ENCODE peak calls at places on chromosomes 5 and 9, in nine cellular contexts. V, J, D, T, O, E, G, W and S are unnamed samples.

GRCh38 chr9:16519001-16519400 is 351.5 kb downstream of the BNC2 start:
- DNase-seq in V (no peak), J (no peak), D (no peak), T (no peak), O (no peak), E (no peak), G (no peak), W (no peak), S (no peak)

GRCh38 chr9:126979461-126979860 is 64.9 kb downstream of the RALGPS1 start:
- DNase-seq in V (no peak), J (no peak), D (no peak), T (no peak), O (no peak), E (no peak), G (no peak), W (no peak), S (no peak)

GRCh38 chr5:80860934-80861613 is 99.1 kb upstream of the RASGRF2 start:
- DNase-seq in V (peak), J (peak), D (peak), T (no peak), O (peak), E (no peak), G (no peak), W (no peak), S (peak)

GRCh38 chr9:10003047-10003446 is 609.8 kb downstream of the PTPRD start:
- DNase-seq in V (no peak), J (no peak), D (no peak), T (no peak), O (no peak), E (no peak), G (no peak), W (no peak), S (no peak)

GRCh38 chr5:173050791-173051190 is 5.4 kb upstream of the CREBRF start:
- DNase-seq in V (no peak), J (peak), D (no peak), T (no peak), O (peak), E (no peak), G (no peak), W (no peak), S (no peak)

GRCh38 chr5:178123987-178124925 is 6.6 kb upstream of the RMND5B start:
- DNase-seq in V (no peak), J (no peak), D (no peak), T (no peak), O (no peak), E (no peak), G (no peak), W (no peak), S (no peak)

GRCh38 chr5:39092581-39093350 is 18.6 kb upstream of the RICTOR start:
- DNase-seq in V (peak), J (peak), D (no peak), T (no peak), O (no peak), E (peak), G (no peak), W (no peak), S (peak)

GRCh38 chr5:33379757-33380156 is 61.0 kb upstream of the TARS1 start:
- DNase-seq in V (no peak), J (peak), D (no peak), T (peak), O (peak), E (peak), G (no peak), W (no peak), S (peak)

GRCh38 chr5:138111937-138112336 is 27.3 kb downstream of the NME5 start:
- DNase-seq in V (peak), J (no peak), D (no peak), T (no peak), O (peak), E (no peak), G (no peak), W (no peak), S (peak)

GRCh38 chr5:172713113-172713808 is 57.7 kb downstream of the DUSP1 start:
- DNase-seq in V (no peak), J (no peak), D (no peak), T (peak), O (no peak), E (peak), G (peak), W (peak), S (peak)

GRCh38 chr5:168481330-168481788 is 4.9 kb upstream of the RARS1 start:
- DNase-seq in V (no peak), J (no peak), D (no peak), T (no peak), O (no peak), E (no peak), G (no peak), W (no peak), S (no peak)

GRCh38 chr5:68464424-68464823 is 248.9 kb downstream of the PIK3R1 start:
- DNase-seq in V (peak), J (peak), D (peak), T (peak), O (peak), E (peak), G (no peak), W (no peak), S (peak)

GRCh38 chr5:111948517-111948916 is 191.5 kb upstream of the NREP start:
- DNase-seq in V (peak), J (peak), D (peak), T (no peak), O (peak), E (no peak), G (no peak), W (no peak), S (peak)

GRCh38 chr5:171633776-171634470 is 151.7 kb upstream of the SMIM23 start:
- DNase-seq in V (no peak), J (no peak), D (no peak), T (peak), O (no peak), E (no peak), G (no peak), W (no peak), S (no peak)

GRCh38 chr9:122875523-122875922 is 29.6 kb downstream of the RC3H2 start:
- DNase-seq in V (no peak), J (no peak), D (no peak), T (peak), O (no peak), E (no peak), G (no peak), W (no peak), S (no peak)

GRCh38 chr9:76153902-76154629 is 240.2 kb downstream of the RFK start:
- DNase-seq in V (no peak), J (no peak), D (no peak), T (no peak), O (no peak), E (no peak), G (no peak), W (no peak), S (no peak)

GRCh38 chr5:151082976-151083651 is 2.3 kb upstream of the TNIP1 start:
- DNase-seq in V (peak), J (no peak), D (no peak), T (no peak), O (no peak), E (no peak), G (no peak), W (no peak), S (no peak)

GRCh38 chr5:54593809-54594208 is 76.2 kb downstream of the SNX18 start:
- DNase-seq in V (no peak), J (no peak), D (no peak), T (no peak), O (no peak), E (no peak), G (no peak), W (no peak), S (no peak)

GRCh38 chr9:72428329-72428728 is 63.3 kb upstream of the ZFAND5 start:
- DNase-seq in V (peak), J (peak), D (peak), T (no peak), O (peak), E (no peak), G (no peak), W (no peak), S (peak)

GRCh38 chr5:980001-980588 is 28.5 kb upstream of the NKD2 start:
- DNase-seq in V (peak), J (no peak), D (no peak), T (no peak), O (peak), E (peak), G (no peak), W (no peak), S (no peak)

GRCh38 chr5:40904205-40904993 is 4.9 kb upstream of the C7 start:
- DNase-seq in V (peak), J (peak), D (peak), T (peak), O (peak), E (peak), G (peak), W (peak), S (peak)

GRCh38 chr9:120750421-120750820 is 36.2 kb upstream of the MEGF9 start:
- DNase-seq in V (no peak), J (no peak), D (no peak), T (no peak), O (peak), E (no peak), G (no peak), W (no peak), S (no peak)

GRCh38 chr5:169150108-169150507 is 150.8 kb downstream of the SLIT3 start:
- DNase-seq in V (no peak), J (no peak), D (no peak), T (no peak), O (no peak), E (no peak), G (no peak), W (no peak), S (no peak)

GRCh38 chr9:26669641-26670040 is 223.0 kb downstream of the CAAP1 start:
- DNase-seq in V (no peak), J (no peak), D (no peak), T (no peak), O (no peak), E (no peak), G (no peak), W (no peak), S (no peak)

GRCh38 chr5:90410178-90410762 is 714 bp upstream of the CETN3 start:
- DNase-seq in V (no peak), J (no peak), D (no peak), T (peak), O (peak), E (no peak), G (no peak), W (no peak), S (peak)

GRCh38 chr5:92283521-92283920 is 900.4 kb upstream of the ARRDC3 start:
- DNase-seq in V (peak), J (no peak), D (no peak), T (no peak), O (no peak), E (no peak), G (no peak), W (no peak), S (no peak)

GRCh38 chr9:128555180-128555721 is 2.9 kb downstream of the SPTAN1 start:
- DNase-seq in V (peak), J (peak), D (peak), T (no peak), O (peak), E (peak), G (no peak), W (no peak), S (peak)

GRCh38 chr9:113395000-113395861 is 5.9 kb downstream of the ALAD start:
- DNase-seq in V (no peak), J (no peak), D (no peak), T (no peak), O (no peak), E (no peak), G (no peak), W (peak), S (no peak)

GRCh38 chr9:74117731-74118130 is 379.4 kb upstream of the RORB start:
- DNase-seq in V (peak), J (no peak), D (no peak), T (no peak), O (no peak), E (no peak), G (no peak), W (no peak), S (peak)

GRCh38 chr9:86407022-86407421 is 52.8 kb upstream of the TUT7 start:
- DNase-seq in V (peak), J (peak), D (no peak), T (no peak), O (peak), E (no peak), G (peak), W (no peak), S (peak)

GRCh38 chr9:36293171-36293570 is 34.9 kb upstream of the GNE start:
- DNase-seq in V (no peak), J (no peak), D (no peak), T (no peak), O (no peak), E (no peak), G (no peak), W (no peak), S (no peak)

GRCh38 chr5:154829589-154830218 is 20.7 kb downstream of the FAXDC2 start:
- DNase-seq in V (peak), J (no peak), D (no peak), T (no peak), O (no peak), E (no peak), G (no peak), W (no peak), S (no peak)

GRCh38 chr5:18778226-18778625 is 1144.0 kb downstream of the TAF11L14 start:
- DNase-seq in V (no peak), J (no peak), D (no peak), T (no peak), O (no peak), E (no peak), G (no peak), W (no peak), S (no peak)

GRCh38 chr5:180624630-180625029 is 24.8 kb downstream of the FLT4 start:
- DNase-seq in V (no peak), J (no peak), D (no peak), T (no peak), O (no peak), E (no peak), G (no peak), W (no peak), S (no peak)

GRCh38 chr5:41707853-41708603 is 162.2 kb downstream of the OXCT1 start:
- DNase-seq in V (peak), J (peak), D (peak), T (peak), O (peak), E (peak), G (no peak), W (no peak), S (peak)

GRCh38 chr5:116318091-116318854 is 233.4 kb downstream of the COMMD10 start:
- DNase-seq in V (no peak), J (no peak), D (no peak), T (no peak), O (no peak), E (no peak), G (no peak), W (no peak), S (no peak)

GRCh38 chr5:116308391-116308790 is 223.6 kb downstream of the COMMD10 start:
- DNase-seq in V (no peak), J (no peak), D (no peak), T (no peak), O (no peak), E (no peak), G (no peak), W (no peak), S (no peak)

GRCh38 chr5:116315531-116315930 is 230.7 kb downstream of the COMMD10 start:
- DNase-seq in V (no peak), J (no peak), D (no peak), T (no peak), O (no peak), E (no peak), G (no peak), W (no peak), S (no peak)

GRCh38 chr5:116313366-116313765 is 228.5 kb downstream of the COMMD10 start:
- DNase-seq in V (no peak), J (peak), D (no peak), T (no peak), O (no peak), E (no peak), G (no peak), W (no peak), S (peak)
- H3K4me3 ChIP-seq in V (no peak), J (no peak), D (no peak), T (no peak), O (no peak), E (no peak), G (no peak), W (no peak), S (no peak)

DNA sequence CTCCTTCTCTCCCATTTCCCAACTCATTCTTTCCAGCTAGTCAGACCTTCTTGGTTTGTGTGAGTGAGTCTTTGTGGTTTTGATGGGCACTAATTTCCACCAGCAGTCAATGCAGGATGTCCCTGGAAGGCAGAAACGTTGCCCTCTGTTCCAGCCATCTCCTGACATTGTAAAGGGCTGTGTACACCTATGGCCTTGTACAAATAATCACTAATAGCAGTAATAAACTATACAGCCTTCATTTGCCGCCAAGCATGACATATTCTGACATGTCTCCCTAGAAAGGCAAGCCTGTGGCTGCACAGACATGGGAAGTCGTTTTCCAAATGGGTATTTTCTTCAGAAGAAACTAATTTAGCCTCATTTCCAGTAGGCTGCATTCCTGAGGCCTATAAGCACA is 18.4 kb upstream of the DENND1A start:
- DNase-seq in V (no peak), J (no peak), D (no peak), T (no peak), O (no peak), E (no peak), G (no peak), W (no peak), S (no peak)
- TF ChIP-seq CTCF in V (no peak), J (no peak), D (no peak), T (no peak), O (no peak), E (no peak), G (no peak), W (no peak), S (no peak)

DNA sequence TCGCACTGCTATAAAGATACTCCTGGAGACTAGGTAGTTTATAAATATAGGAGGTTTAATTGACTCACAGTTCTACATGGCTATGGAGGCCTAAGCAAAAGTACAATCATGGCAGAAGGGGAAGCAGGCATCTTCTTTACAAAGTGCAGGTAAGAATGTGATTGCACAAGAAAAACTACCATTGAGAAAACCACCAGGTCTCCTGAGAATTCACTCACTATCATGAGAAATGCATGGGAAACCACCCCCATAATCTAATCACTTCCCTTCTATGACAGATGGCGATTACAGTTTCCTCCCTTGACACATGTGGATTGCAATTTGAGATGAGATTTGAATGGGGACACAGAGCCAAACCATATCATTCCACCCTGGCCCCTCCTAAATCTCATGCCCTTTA is 121.2 kb upstream of the ST8SIA4 start:
- DNase-seq in V (no peak), J (no peak), D (no peak), T (peak), O (no peak), E (no peak), G (no peak), W (no peak), S (no peak)
- H3K4me3 ChIP-seq in V (no peak), J (no peak), D (no peak), T (no peak), O (no peak), E (no peak), G (no peak), W (no peak), S (no peak)

GRCh38 chr5:52943285-52943684 is 45.9 kb upstream of the ITGA2 start:
- DNase-seq in V (no peak), J (no peak), D (no peak), T (peak), O (no peak), E (no peak), G (no peak), W (no peak), S (no peak)
- TF ChIP-seq CTCF in V (peak), J (peak), D (no peak), T (no peak), O (peak), E (peak), G (no peak), W (no peak), S (peak)

GRCh38 chr9:137000177-137000930 is 4.0 kb upstream of the CLIC3 start:
- DNase-seq in V (peak), J (peak), D (peak), T (peak), O (peak), E (no peak), G (no peak), W (no peak), S (peak)
- H3K4me3 ChIP-seq in V (no peak), J (no peak), D (no peak), T (no peak), O (no peak), E (no peak), G (no peak), W (no peak), S (no peak)

GRCh38 chr9:98927724-98928123 is 16.0 kb upstream of the COL15A1 start:
- DNase-seq in V (no peak), J (no peak), D (no peak), T (no peak), O (no peak), E (no peak), G (no peak), W (no peak), S (no peak)
- TF ChIP-seq CTCF in V (no peak), J (no peak), D (no peak), T (no peak), O (no peak), E (no peak), G (no peak), W (no peak), S (no peak)

GRCh38 chr9:106920091-106920490 is 57.1 kb downstream of the ZNF462 start:
- DNase-seq in V (no peak), J (no peak), D (no peak), T (no peak), O (no peak), E (no peak), G (no peak), W (no peak), S (no peak)

GRCh38 chr9:106920701-106921283 is 57.8 kb downstream of the ZNF462 start:
- DNase-seq in V (peak), J (peak), D (no peak), T (no peak), O (peak), E (no peak), G (no peak), W (no peak), S (peak)

GRCh38 chr9:106921989-106922388 is 59.0 kb downstream of the ZNF462 start:
- DNase-seq in V (peak), J (peak), D (no peak), T (no peak), O (peak), E (no peak), G (no peak), W (no peak), S (peak)

GRCh38 chr9:106918825-106919509 is 56.0 kb downstream of the ZNF462 start:
- DNase-seq in V (no peak), J (no peak), D (no peak), T (no peak), O (no peak), E (no peak), G (no peak), W (no peak), S (no peak)

DNA sequence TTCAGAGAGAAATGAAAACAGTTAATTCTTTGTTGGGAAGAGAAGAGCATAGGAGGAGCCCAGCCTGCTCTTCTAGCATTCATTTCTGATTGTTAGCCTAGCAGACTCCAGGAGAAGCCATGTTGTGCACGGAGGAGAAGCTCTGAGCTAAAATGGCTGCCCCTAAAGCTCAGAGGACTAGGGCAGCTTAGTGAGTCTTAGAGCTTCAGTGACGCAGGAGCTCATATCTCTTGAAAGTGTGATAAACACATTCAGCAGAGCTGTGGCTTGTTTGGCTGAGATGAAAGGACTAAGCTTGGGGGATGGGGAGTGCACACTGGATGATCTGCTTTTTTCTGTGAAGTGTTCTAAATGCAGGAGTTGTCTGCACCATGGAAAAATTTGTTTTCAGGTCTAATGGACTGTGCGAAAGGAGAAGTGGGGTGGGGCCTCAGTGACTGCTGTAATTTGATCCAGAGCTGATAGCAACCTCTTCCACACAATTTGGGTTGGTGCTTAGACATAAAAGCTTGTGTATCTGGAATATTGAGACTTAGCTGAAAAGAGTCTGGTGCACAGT is 58.5 kb downstream of the ZNF462 start:
- DNase-seq in V (peak), J (peak), D (peak), T (peak), O (peak), E (peak), G (no peak), W (peak), S (peak)
- H3K4me3 ChIP-seq in V (no peak), J (peak), D (no peak), T (no peak), O (no peak), E (peak), G (no peak), W (no peak), S (peak)

DNA sequence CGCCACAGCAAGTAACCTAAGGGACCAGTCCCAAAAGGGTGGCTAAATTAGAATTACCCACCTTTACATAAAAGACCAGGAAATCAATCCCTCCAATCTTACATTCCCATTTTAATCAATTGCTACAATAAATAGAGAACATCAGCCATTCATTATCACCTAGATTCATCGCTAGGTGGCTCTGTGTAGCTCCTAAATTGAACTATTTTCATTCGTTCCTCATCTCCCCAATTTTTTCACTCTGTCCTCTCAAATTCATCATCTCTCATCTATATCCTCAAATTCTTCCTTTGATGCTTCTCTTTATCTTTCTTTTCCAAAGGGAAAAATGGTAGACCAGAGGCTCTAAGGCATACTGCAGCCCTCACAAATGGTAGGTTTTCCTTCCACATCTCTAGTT is 108.2 kb upstream of the TNC start:
- DNase-seq in V (no peak), J (no peak), D (no peak), T (no peak), O (no peak), E (no peak), G (no peak), W (no peak), S (no peak)
- TF ChIP-seq CTCF in V (no peak), J (peak), D (no peak), T (no peak), O (no peak), E (peak), G (no peak), W (no peak), S (no peak)